ENCODE peak calls at places on chromosomes 13 and 19, in five cellular contexts. R is CD4-positive, alpha-beta T cell; Q is T-helper 1 cell; F is activated CD4-positive, CD25-positive, alpha-beta regulatory T cell treated with anti-CD3 and anti-CD28 coated beads, Interleukin-2, amount 50 U/mL, for 72 hours; Y is omental fat pad. V is an unnamed sample.

GRCh38 chr13:47457631-47458030 is 543.4 kb downstream of the SUCLA2 start:
- DNase-seq in R (no peak), Q (no peak), F (no peak), Y (no peak), V (no peak)

GRCh38 chr13:35744566-35745203 is 268.2 kb upstream of the MAB21L1 start:
- DNase-seq in R (no peak), Q (no peak), F (no peak), Y (no peak), V (no peak)

GRCh38 chr19:3163230-3163886 is 15.2 kb upstream of the S1PR4 start:
- DNase-seq in R (peak), Q (peak), F (peak), Y (no peak), V (no peak)

GRCh38 chr13:64723735-64724134 is 2506.4 kb downstream of the PCDH9 start:
- DNase-seq in R (no peak), Q (no peak), F (no peak), Y (no peak), V (no peak)

GRCh38 chr13:110702591-110703526 is 3.1 kb downstream of the CARS2 start:
- DNase-seq in R (no peak), Q (no peak), F (no peak), Y (no peak), V (no peak)

GRCh38 chr13:85755123-85755522 is 44.1 kb downstream of the SLITRK6 start:
- DNase-seq in R (no peak), Q (no peak), F (no peak), Y (no peak), V (no peak)

GRCh38 chr13:104382941-104383340 is 1316.7 kb upstream of the SLC10A2 start:
- DNase-seq in R (no peak), Q (no peak), F (no peak), Y (no peak), V (no peak)

GRCh38 chr13:28744091-28744536 is 25.3 kb upstream of the SLC46A3 start:
- DNase-seq in R (no peak), Q (no peak), F (no peak), Y (no peak), V (no peak)

GRCh38 chr13:21550918-21551317 is 53.1 kb downstream of the MICU2 start:
- DNase-seq in R (no peak), Q (no peak), F (no peak), Y (no peak), V (no peak)

GRCh38 chr19:47633996-47634395 is 25.1 kb downstream of the BICRA start:
- DNase-seq in R (no peak), Q (no peak), F (no peak), Y (no peak), V (no peak)

GRCh38 chr19:39154626-39155100 is 29.1 kb downstream of the PAK4 start:
- DNase-seq in R (no peak), Q (no peak), F (no peak), Y (no peak), V (no peak)

GRCh38 chr13:109918179-109918651 is 131.8 kb upstream of the IRS2 start:
- DNase-seq in R (no peak), Q (no peak), F (no peak), Y (no peak), V (no peak)

GRCh38 chr13:36837354-36838092 is 18.5 kb downstream of the RFXAP start:
- DNase-seq in R (no peak), Q (no peak), F (no peak), Y (no peak), V (no peak)

GRCh38 chr19:9352505-9352904 is 10.3 kb upstream of the ZNF177 start:
- DNase-seq in R (no peak), Q (no peak), F (no peak), Y (no peak), V (no peak)

GRCh38 chr13:67383358-67383757 is 153.2 kb upstream of the PCDH9 start:
- DNase-seq in R (no peak), Q (no peak), F (no peak), Y (no peak), V (no peak)

GRCh38 chr13:45441633-45442032 is 23.1 kb upstream of the COG3 start:
- DNase-seq in R (no peak), Q (no peak), F (no peak), Y (no peak), V (no peak)

GRCh38 chr13:91347996-91348905 is 764 bp downstream of the MIR17HG start:
- DNase-seq in R (peak), Q (peak), F (peak), Y (peak), V (no peak)

GRCh38 chr19:35609881-35610353 is 2.6 kb upstream of the HAUS5 start:
- DNase-seq in R (peak), Q (no peak), F (no peak), Y (no peak), V (no peak)

GRCh38 chr13:48431431-48431830 is 18.5 kb upstream of the LPAR6 start:
- DNase-seq in R (no peak), Q (no peak), F (no peak), Y (no peak), V (no peak)

GRCh38 chr19:24029941-24030636 is 56.9 kb upstream of the ZNF254 start:
- DNase-seq in R (no peak), Q (no peak), F (no peak), Y (no peak), V (no peak)

GRCh38 chr19:9932835-9933234 is 3.5 kb downstream of the OLFM2 start:
- DNase-seq in R (no peak), Q (no peak), F (no peak), Y (no peak), V (no peak)

GRCh38 chr13:80116107-80116506 is 224.8 kb downstream of the SPRY2 start:
- DNase-seq in R (no peak), Q (no peak), F (no peak), Y (no peak), V (no peak)

GRCh38 chr19:42276821-42277220 is 7.8 kb downstream of the CIC start:
- DNase-seq in R (no peak), Q (no peak), F (no peak), Y (no peak), V (no peak)

GRCh38 chr13:41767801-41768200 is 193.1 kb downstream of the VWA8 start:
- DNase-seq in R (no peak), Q (no peak), F (no peak), Y (no peak), V (no peak)

GRCh38 chr19:19956431-19957075 is 55.8 kb downstream of the ZNF93 start:
- DNase-seq in R (no peak), Q (no peak), F (no peak), Y (no peak), V (no peak)

GRCh38 chr19:51116736-51117135 is 8.0 kb upstream of the SIGLEC9 start:
- DNase-seq in R (no peak), Q (no peak), F (no peak), Y (no peak), V (no peak)

GRCh38 chr19:3699741-3700241 is 477 bp downstream of the PIP5K1C start:
- DNase-seq in R (no peak), Q (no peak), F (no peak), Y (no peak), V (peak)

GRCh38 chr19:55383789-55384575 is at the start of gene TMEM238:
- DNase-seq in R (no peak), Q (no peak), F (peak), Y (no peak), V (no peak)

GRCh38 chr13:38409771-38410170 is 60.1 kb downstream of the UFM1 start:
- DNase-seq in R (no peak), Q (no peak), F (no peak), Y (no peak), V (no peak)

GRCh38 chr19:14112051-14112808 is 5.3 kb downstream of the PRKACA start:
- DNase-seq in R (no peak), Q (no peak), F (no peak), Y (no peak), V (peak)

GRCh38 chr13:49584771-49585182 is 581 bp downstream of the RCBTB1 start:
- DNase-seq in R (no peak), Q (no peak), F (no peak), Y (no peak), V (no peak)

GRCh38 chr13:24184265-24184841 is 23.8 kb downstream of the SPATA13 start:
- DNase-seq in R (no peak), Q (no peak), F (no peak), Y (no peak), V (no peak)

GRCh38 chr13:111251646-111252448 is 68.6 kb upstream of the TEX29 start:
- DNase-seq in R (no peak), Q (no peak), F (no peak), Y (no peak), V (no peak)

GRCh38 chr19:4547303-4548237 is 7.7 kb upstream of the LRG1 start:
- DNase-seq in R (no peak), Q (no peak), F (no peak), Y (no peak), V (no peak)

GRCh38 chr13:42384265-42384664 is 112.3 kb downstream of the AKAP11 start:
- DNase-seq in R (no peak), Q (no peak), F (no peak), Y (no peak), V (no peak)

GRCh38 chr13:68696907-68697306 is 1410.7 kb upstream of the ATXN8OS start:
- DNase-seq in R (no peak), Q (no peak), F (no peak), Y (no peak), V (no peak)

GRCh38 chr13:64697226-64697625 is 2532.9 kb downstream of the PCDH9 start:
- DNase-seq in R (no peak), Q (no peak), F (no peak), Y (no peak), V (no peak)

GRCh38 chr19:5914946-5915781 is 1.1 kb downstream of the CAPS start:
- DNase-seq in R (no peak), Q (no peak), F (no peak), Y (no peak), V (no peak)

GRCh38 chr19:17243854-17244617 is 1.7 kb downstream of the NR2F6 start:
- DNase-seq in R (no peak), Q (no peak), F (no peak), Y (no peak), V (no peak)

GRCh38 chr19:42693760-42694350 is 46.4 kb downstream of the PSG3 start:
- DNase-seq in R (no peak), Q (no peak), F (no peak), Y (no peak), V (no peak)

V was measured in suprapubic skin.